ENCODE peak calls at places on chromosomes 4 and X, in nine cellular contexts. One of them, this sample, is unnamed.

GRCh38 chrX:139559383-139560042 is 29.0 kb downstream of the F9 start:
- DNase-seq in upper lobe of right lung: no peak
- DNase-seq in Calu3: peak; percentile 11
- DNase-seq in CD8-positive, alpha-beta T cell: no peak
- DNase-seq in fibroblast of mammary gland: peak; percentile 72
- DNase-seq in CD4-positive, alpha-beta T cell: no peak
- DNase-seq in B cell: peak; percentile 35
- DNase-seq in ovary: no peak
- DNase-seq in ascending aorta: no peak
- DNase-seq in this sample: no peak

GRCh38 chr4:75340561-75340960 is 173.6 kb downstream of the RCHY1 start:
- DNase-seq in upper lobe of right lung: no peak
- DNase-seq in fibroblast of mammary gland: no peak
- DNase-seq in ovary: no peak
- DNase-seq in Calu3: no peak
- DNase-seq in B cell: no peak
- DNase-seq in ascending aorta: no peak
- DNase-seq in CD8-positive, alpha-beta T cell: no peak
- DNase-seq in CD4-positive, alpha-beta T cell: no peak
- DNase-seq in this sample: no peak

GRCh38 chr4:128793859-128794667 is 15.4 kb upstream of the JADE1 start:
- DNase-seq in CD4-positive, alpha-beta T cell: no peak
- DNase-seq in Calu3: no peak
- DNase-seq in fibroblast of mammary gland: peak; percentile 20
- DNase-seq in CD8-positive, alpha-beta T cell: no peak
- DNase-seq in ovary: no peak
- DNase-seq in upper lobe of right lung: no peak
- DNase-seq in B cell: no peak
- DNase-seq in ascending aorta: no peak
- DNase-seq in this sample: no peak

GRCh38 chr4:30536231-30536630 is 183.9 kb upstream of the PCDH7 start:
- DNase-seq in ovary: no peak
- DNase-seq in Calu3: no peak
- DNase-seq in B cell: no peak
- DNase-seq in fibroblast of mammary gland: no peak
- DNase-seq in CD8-positive, alpha-beta T cell: no peak
- DNase-seq in CD4-positive, alpha-beta T cell: no peak
- DNase-seq in ascending aorta: no peak
- DNase-seq in upper lobe of right lung: no peak
- DNase-seq in this sample: no peak

GRCh38 chr4:66489783-66490452 is 819.6 kb upstream of the EPHA5 start:
- DNase-seq in upper lobe of right lung: no peak
- DNase-seq in ascending aorta: no peak
- DNase-seq in CD8-positive, alpha-beta T cell: no peak
- DNase-seq in fibroblast of mammary gland: peak; percentile 7
- DNase-seq in CD4-positive, alpha-beta T cell: no peak
- DNase-seq in ovary: no peak
- DNase-seq in Calu3: no peak
- DNase-seq in B cell: no peak
- DNase-seq in this sample: no peak

GRCh38 chr4:19492611-19493010 is 759.1 kb upstream of the SLIT2 start:
- DNase-seq in B cell: no peak
- DNase-seq in CD4-positive, alpha-beta T cell: no peak
- DNase-seq in Calu3: no peak
- DNase-seq in CD8-positive, alpha-beta T cell: no peak
- DNase-seq in ovary: no peak
- DNase-seq in upper lobe of right lung: no peak
- DNase-seq in ascending aorta: no peak
- DNase-seq in fibroblast of mammary gland: peak; percentile 48
- DNase-seq in this sample: no peak

GRCh38 chr4:57131849-57132745 is 21.9 kb upstream of the IGFBP7 start:
- DNase-seq in ovary: no peak
- DNase-seq in Calu3: peak; percentile 3
- DNase-seq in B cell: no peak
- DNase-seq in upper lobe of right lung: no peak
- DNase-seq in fibroblast of mammary gland: no peak
- DNase-seq in ascending aorta: no peak
- DNase-seq in CD4-positive, alpha-beta T cell: no peak
- DNase-seq in CD8-positive, alpha-beta T cell: no peak
- DNase-seq in this sample: no peak

GRCh38 chr4:129641179-129641578 is 545.2 kb downstream of the C4orf33 start:
- DNase-seq in CD8-positive, alpha-beta T cell: no peak
- DNase-seq in upper lobe of right lung: no peak
- DNase-seq in ascending aorta: peak; percentile 67
- DNase-seq in ovary: no peak
- DNase-seq in Calu3: peak; percentile 57
- DNase-seq in B cell: peak; percentile 36
- DNase-seq in fibroblast of mammary gland: peak; percentile 60
- DNase-seq in CD4-positive, alpha-beta T cell: no peak
- DNase-seq in this sample: peak; percentile 71

GRCh38 chr4:168475745-168476144 is 4.5 kb downstream of the DDX60L start:
- DNase-seq in Calu3: no peak
- DNase-seq in upper lobe of right lung: no peak
- DNase-seq in B cell: no peak
- DNase-seq in fibroblast of mammary gland: peak; percentile 11
- DNase-seq in CD4-positive, alpha-beta T cell: no peak
- DNase-seq in CD8-positive, alpha-beta T cell: no peak
- DNase-seq in ovary: no peak
- DNase-seq in ascending aorta: no peak
- DNase-seq in this sample: no peak

GRCh38 chr4:89949782-89950387 is 55.2 kb downstream of the MMRN1 start:
- DNase-seq in CD4-positive, alpha-beta T cell: no peak
- DNase-seq in B cell: peak; percentile 14
- DNase-seq in upper lobe of right lung: no peak
- DNase-seq in fibroblast of mammary gland: peak; percentile 1
- DNase-seq in Calu3: no peak
- DNase-seq in ascending aorta: no peak
- DNase-seq in CD8-positive, alpha-beta T cell: no peak
- DNase-seq in ovary: no peak
- DNase-seq in this sample: no peak

GRCh38 chr4:144399927-144400326 is 246.0 kb upstream of the HHIP start:
- DNase-seq in upper lobe of right lung: no peak
- DNase-seq in CD8-positive, alpha-beta T cell: no peak
- DNase-seq in Calu3: peak; percentile 34
- DNase-seq in fibroblast of mammary gland: peak; percentile 92
- DNase-seq in B cell: no peak
- DNase-seq in ascending aorta: no peak
- DNase-seq in CD4-positive, alpha-beta T cell: no peak
- DNase-seq in ovary: no peak
- DNase-seq in this sample: no peak

GRCh38 chrX:38754102-38754790 is 47.0 kb upstream of the MID1IP1 start:
- DNase-seq in ascending aorta: no peak
- DNase-seq in fibroblast of mammary gland: peak; percentile 66
- DNase-seq in ovary: peak; percentile 11
- DNase-seq in CD8-positive, alpha-beta T cell: no peak
- DNase-seq in Calu3: peak; percentile 51
- DNase-seq in B cell: peak; percentile 49
- DNase-seq in upper lobe of right lung: no peak
- DNase-seq in CD4-positive, alpha-beta T cell: no peak
- DNase-seq in this sample: no peak

GRCh38 chrX:129872524-129872923 is 28.8 kb upstream of the ZDHHC9 start:
- DNase-seq in Calu3: no peak
- DNase-seq in upper lobe of right lung: no peak
- DNase-seq in ovary: no peak
- DNase-seq in CD4-positive, alpha-beta T cell: no peak
- DNase-seq in fibroblast of mammary gland: no peak
- DNase-seq in B cell: no peak
- DNase-seq in ascending aorta: no peak
- DNase-seq in CD8-positive, alpha-beta T cell: no peak
- DNase-seq in this sample: no peak

GRCh38 chrX:10484683-10485247 is 135.6 kb downstream of the MID1 start:
- DNase-seq in Calu3: no peak
- DNase-seq in ovary: no peak
- DNase-seq in ascending aorta: no peak
- DNase-seq in CD4-positive, alpha-beta T cell: no peak
- DNase-seq in CD8-positive, alpha-beta T cell: no peak
- DNase-seq in fibroblast of mammary gland: no peak
- DNase-seq in upper lobe of right lung: no peak
- DNase-seq in B cell: no peak
- DNase-seq in this sample: no peak

GRCh38 chrX:139290310-139290709 is 240.2 kb upstream of the F9 start:
- DNase-seq in CD4-positive, alpha-beta T cell: no peak
- DNase-seq in upper lobe of right lung: no peak
- DNase-seq in CD8-positive, alpha-beta T cell: no peak
- DNase-seq in B cell: no peak
- DNase-seq in ascending aorta: no peak
- DNase-seq in ovary: no peak
- DNase-seq in fibroblast of mammary gland: peak; percentile 25
- DNase-seq in Calu3: no peak
- DNase-seq in this sample: no peak

DNA sequence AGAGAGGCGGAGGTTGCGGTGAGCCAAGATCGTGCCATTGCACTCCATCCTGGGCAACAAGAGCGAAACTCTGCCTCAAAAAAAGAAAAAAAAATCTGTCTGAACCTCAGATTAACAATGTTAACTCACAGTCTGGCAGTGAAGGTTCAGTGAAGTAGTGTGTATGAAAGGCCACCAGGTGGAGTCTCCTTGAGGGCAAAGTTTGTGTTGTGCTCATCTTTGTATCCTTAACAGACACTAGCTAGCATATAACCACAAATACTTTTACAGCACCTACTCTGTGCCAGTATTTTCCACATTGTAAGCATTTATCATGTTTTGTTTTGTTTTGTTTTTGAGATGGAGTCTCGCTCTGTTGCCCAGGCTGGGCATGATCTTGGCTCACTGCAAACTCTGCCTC is 46.0 kb upstream of the MGST2 start:
- DNase-seq in ascending aorta: no peak
- DNase-seq in CD8-positive, alpha-beta T cell: no peak
- DNase-seq in B cell: no peak
- DNase-seq in CD4-positive, alpha-beta T cell: no peak
- DNase-seq in upper lobe of right lung: no peak
- DNase-seq in Calu3: peak; percentile 8
- DNase-seq in fibroblast of mammary gland: peak; percentile 42
- DNase-seq in ovary: no peak
- DNase-seq in this sample: no peak
- TF ChIP-seq CTCF in ascending aorta: no peak
- TF ChIP-seq CTCF in CD8-positive, alpha-beta T cell: no peak
- TF ChIP-seq CTCF in B cell: peak; percentile 57
- TF ChIP-seq CTCF in CD4-positive, alpha-beta T cell: no peak
- TF ChIP-seq CTCF in upper lobe of right lung: peak; percentile 47
- TF ChIP-seq CTCF in Calu3: peak; percentile 19
- TF ChIP-seq CTCF in fibroblast of mammary gland: peak; percentile 67
- TF ChIP-seq CTCF in ovary: no peak
- TF ChIP-seq CTCF in this sample: no peak

GRCh38 chr4:52173470-52174055 is 122.5 kb downstream of the SPATA18 start:
- DNase-seq in CD4-positive, alpha-beta T cell: no peak
- DNase-seq in Calu3: no peak
- DNase-seq in B cell: no peak
- DNase-seq in upper lobe of right lung: no peak
- DNase-seq in ascending aorta: no peak
- DNase-seq in CD8-positive, alpha-beta T cell: no peak
- DNase-seq in fibroblast of mammary gland: peak; percentile 77
- DNase-seq in ovary: peak; percentile 35
- DNase-seq in this sample: no peak

DNA sequence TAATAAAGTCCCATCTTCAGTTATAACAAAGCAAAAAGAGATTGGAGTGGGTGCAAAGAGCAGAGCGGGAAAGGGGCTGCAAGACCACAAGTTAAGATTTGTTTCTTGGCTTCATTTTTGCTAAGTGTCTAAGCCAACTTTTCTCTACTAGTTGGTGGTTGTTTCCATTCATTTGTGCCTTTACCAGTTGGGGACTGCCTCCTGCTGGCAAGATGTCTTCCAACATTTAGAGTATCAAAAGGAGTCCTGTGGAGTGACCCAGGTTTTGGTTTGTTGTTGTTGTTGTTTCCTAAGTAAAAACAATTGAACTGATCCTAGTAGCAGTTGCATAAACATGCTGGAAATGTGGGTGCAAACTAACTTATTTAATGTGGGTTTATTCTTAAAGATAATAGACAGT is 121.1 kb downstream of the SPATA18 start:
- DNase-seq in fibroblast of mammary gland: peak; percentile 36
- DNase-seq in upper lobe of right lung: no peak
- DNase-seq in ovary: no peak
- DNase-seq in B cell: no peak
- DNase-seq in CD4-positive, alpha-beta T cell: no peak
- DNase-seq in ascending aorta: no peak
- DNase-seq in Calu3: no peak
- DNase-seq in CD8-positive, alpha-beta T cell: no peak
- DNase-seq in this sample: no peak
- TF ChIP-seq CTCF in fibroblast of mammary gland: peak; percentile 42
- TF ChIP-seq CTCF in upper lobe of right lung: peak; percentile 18
- TF ChIP-seq CTCF in ovary: no peak
- TF ChIP-seq CTCF in B cell: no peak
- TF ChIP-seq CTCF in CD4-positive, alpha-beta T cell: no peak
- TF ChIP-seq CTCF in ascending aorta: no peak
- TF ChIP-seq CTCF in Calu3: no peak
- TF ChIP-seq CTCF in CD8-positive, alpha-beta T cell: no peak
- TF ChIP-seq CTCF in this sample: no peak

GRCh38 chrX:156002517-156002916 is 5.0 kb downstream of the IL9R start:
- DNase-seq in Calu3: no peak
- DNase-seq in fibroblast of mammary gland: no peak
- DNase-seq in CD8-positive, alpha-beta T cell: no peak
- DNase-seq in B cell: no peak
- DNase-seq in CD4-positive, alpha-beta T cell: no peak
- DNase-seq in ovary: no peak
- DNase-seq in ascending aorta: no peak
- DNase-seq in upper lobe of right lung: no peak
- DNase-seq in this sample: no peak

GRCh38 chrX:156001667-156002021 is 4.1 kb downstream of the IL9R start:
- DNase-seq in CD8-positive, alpha-beta T cell: no peak
- DNase-seq in Calu3: no peak
- DNase-seq in B cell: no peak
- DNase-seq in CD4-positive, alpha-beta T cell: no peak
- DNase-seq in ascending aorta: no peak
- DNase-seq in upper lobe of right lung: no peak
- DNase-seq in ovary: no peak
- DNase-seq in fibroblast of mammary gland: no peak
- DNase-seq in this sample: no peak

GRCh38 chrX:156001001-156001666 is 3.6 kb downstream of the IL9R start:
- DNase-seq in B cell: no peak
- DNase-seq in upper lobe of right lung: no peak
- DNase-seq in CD4-positive, alpha-beta T cell: no peak
- DNase-seq in ovary: no peak
- DNase-seq in CD8-positive, alpha-beta T cell: no peak
- DNase-seq in fibroblast of mammary gland: no peak
- DNase-seq in Calu3: no peak
- DNase-seq in ascending aorta: peak; percentile 53
- DNase-seq in this sample: no peak

GRCh38 chrX:155998761-155999510 is 1.4 kb downstream of the IL9R start:
- DNase-seq in B cell: no peak
- DNase-seq in Calu3: no peak
- DNase-seq in ascending aorta: peak; percentile 48
- DNase-seq in CD8-positive, alpha-beta T cell: no peak
- DNase-seq in CD4-positive, alpha-beta T cell: no peak
- DNase-seq in fibroblast of mammary gland: no peak
- DNase-seq in upper lobe of right lung: no peak
- DNase-seq in ovary: no peak
- DNase-seq in this sample: no peak

GRCh38 chrX:156000361-156000926 is 2.9 kb downstream of the IL9R start:
- DNase-seq in CD4-positive, alpha-beta T cell: no peak
- DNase-seq in B cell: no peak
- DNase-seq in CD8-positive, alpha-beta T cell: no peak
- DNase-seq in ascending aorta: peak; percentile 54
- DNase-seq in ovary: no peak
- DNase-seq in fibroblast of mammary gland: no peak
- DNase-seq in upper lobe of right lung: no peak
- DNase-seq in Calu3: no peak
- DNase-seq in this sample: no peak
- TF ChIP-seq CTCF in CD4-positive, alpha-beta T cell: no peak
- TF ChIP-seq CTCF in B cell: no peak
- TF ChIP-seq CTCF in CD8-positive, alpha-beta T cell: no peak
- TF ChIP-seq CTCF in ascending aorta: no peak
- TF ChIP-seq CTCF in ovary: no peak
- TF ChIP-seq CTCF in fibroblast of mammary gland: no peak
- TF ChIP-seq CTCF in upper lobe of right lung: no peak
- TF ChIP-seq CTCF in Calu3: no peak
- TF ChIP-seq CTCF in this sample: no peak

GRCh38 chr4:56129431-56129861 is 180.7 kb downstream of the CEP135 start:
- DNase-seq in upper lobe of right lung: peak; percentile 75
- DNase-seq in CD8-positive, alpha-beta T cell: no peak
- DNase-seq in Calu3: peak; percentile 78
- DNase-seq in ascending aorta: no peak
- DNase-seq in CD4-positive, alpha-beta T cell: no peak
- DNase-seq in B cell: peak; percentile 7
- DNase-seq in fibroblast of mammary gland: no peak
- DNase-seq in ovary: no peak
- DNase-seq in this sample: no peak
- TF ChIP-seq CTCF in upper lobe of right lung: peak; percentile 29
- TF ChIP-seq CTCF in CD8-positive, alpha-beta T cell: no peak
- TF ChIP-seq CTCF in Calu3: peak; percentile 70
- TF ChIP-seq CTCF in ascending aorta: no peak
- TF ChIP-seq CTCF in CD4-positive, alpha-beta T cell: no peak
- TF ChIP-seq CTCF in B cell: no peak
- TF ChIP-seq CTCF in fibroblast of mammary gland: peak; percentile 10
- TF ChIP-seq CTCF in ovary: no peak
- TF ChIP-seq CTCF in this sample: no peak